ENCODE peak calls at places on chromosomes 7 and 10, in ten cellular contexts. One of them, this sample, is unnamed.

GRCh38 chr7:98186452-98187137 is 24.6 kb upstream of the BHLHA15 start:
- DNase-seq in prostate gland: no peak
- DNase-seq in transverse colon: no peak
- DNase-seq in stomach: no peak
- DNase-seq in IMR-90: peak; percentile 82
- DNase-seq in HepG2: no peak
- DNase-seq in heart left ventricle: no peak
- DNase-seq in spleen: no peak
- DNase-seq in uterus: no peak
- DNase-seq in tibial nerve: no peak
- DNase-seq in this sample: no peak

GRCh38 chr7:105244594-105244993 is 144.1 kb downstream of the SRPK2 start:
- DNase-seq in HepG2: no peak
- DNase-seq in transverse colon: no peak
- DNase-seq in stomach: no peak
- DNase-seq in tibial nerve: no peak
- DNase-seq in IMR-90: no peak
- DNase-seq in prostate gland: no peak
- DNase-seq in spleen: no peak
- DNase-seq in heart left ventricle: peak; percentile 69
- DNase-seq in uterus: no peak
- DNase-seq in this sample: no peak

GRCh38 chr10:80528185-80528700 is 9.5 kb upstream of the SH2D4B start:
- DNase-seq in IMR-90: no peak
- DNase-seq in transverse colon: no peak
- DNase-seq in spleen: no peak
- DNase-seq in stomach: no peak
- DNase-seq in heart left ventricle: no peak
- DNase-seq in uterus: no peak
- DNase-seq in HepG2: no peak
- DNase-seq in prostate gland: no peak
- DNase-seq in tibial nerve: no peak
- DNase-seq in this sample: no peak

GRCh38 chr7:117068511-117069155 is 115.3 kb downstream of the ST7 start:
- DNase-seq in HepG2: no peak
- DNase-seq in stomach: no peak
- DNase-seq in transverse colon: no peak
- DNase-seq in prostate gland: no peak
- DNase-seq in tibial nerve: no peak
- DNase-seq in heart left ventricle: no peak
- DNase-seq in uterus: no peak
- DNase-seq in spleen: no peak
- DNase-seq in IMR-90: no peak
- DNase-seq in this sample: peak; percentile 82

GRCh38 chr7:142438923-142439515 is 181.2 kb upstream of the PRSS58 start:
- DNase-seq in stomach: no peak
- DNase-seq in IMR-90: no peak
- DNase-seq in HepG2: no peak
- DNase-seq in transverse colon: peak; percentile 44
- DNase-seq in heart left ventricle: no peak
- DNase-seq in tibial nerve: no peak
- DNase-seq in spleen: no peak
- DNase-seq in uterus: no peak
- DNase-seq in prostate gland: no peak
- DNase-seq in this sample: no peak

GRCh38 chr7:31934551-31934950 is 135.7 kb downstream of the PDE1C start:
- DNase-seq in prostate gland: no peak
- DNase-seq in heart left ventricle: no peak
- DNase-seq in uterus: no peak
- DNase-seq in tibial nerve: no peak
- DNase-seq in IMR-90: no peak
- DNase-seq in HepG2: no peak
- DNase-seq in stomach: no peak
- DNase-seq in spleen: no peak
- DNase-seq in transverse colon: no peak
- DNase-seq in this sample: no peak

GRCh38 chr10:61733358-61733940 is 70.7 kb downstream of the CABCOCO1 start:
- DNase-seq in spleen: no peak
- DNase-seq in heart left ventricle: no peak
- DNase-seq in tibial nerve: no peak
- DNase-seq in transverse colon: no peak
- DNase-seq in prostate gland: peak; percentile 51
- DNase-seq in IMR-90: peak; percentile 64
- DNase-seq in uterus: peak; percentile 14
- DNase-seq in HepG2: peak; percentile 33
- DNase-seq in stomach: no peak
- DNase-seq in this sample: peak; percentile 6

GRCh38 chr10:112562122-112562521 is 115.1 kb downstream of the VTI1A start:
- DNase-seq in HepG2: peak; percentile 33
- DNase-seq in spleen: no peak
- DNase-seq in IMR-90: no peak
- DNase-seq in transverse colon: no peak
- DNase-seq in stomach: no peak
- DNase-seq in heart left ventricle: no peak
- DNase-seq in prostate gland: no peak
- DNase-seq in uterus: no peak
- DNase-seq in tibial nerve: no peak
- DNase-seq in this sample: no peak

GRCh38 chr10:29948971-29949370 is 110.4 kb downstream of the JCAD start:
- DNase-seq in IMR-90: no peak
- DNase-seq in spleen: no peak
- DNase-seq in HepG2: no peak
- DNase-seq in prostate gland: peak; percentile 63
- DNase-seq in uterus: no peak
- DNase-seq in transverse colon: no peak
- DNase-seq in stomach: no peak
- DNase-seq in heart left ventricle: no peak
- DNase-seq in tibial nerve: no peak
- DNase-seq in this sample: peak; percentile 76

GRCh38 chr7:101164071-101164840 is 1.1 kb downstream of the VGF start:
- DNase-seq in HepG2: no peak
- DNase-seq in spleen: peak; percentile 76
- DNase-seq in stomach: peak; percentile 34
- DNase-seq in transverse colon: no peak
- DNase-seq in heart left ventricle: no peak
- DNase-seq in prostate gland: no peak
- DNase-seq in uterus: no peak
- DNase-seq in tibial nerve: no peak
- DNase-seq in IMR-90: peak; percentile 65
- DNase-seq in this sample: peak; percentile 33
- H3K27ac ChIP-seq in HepG2: no peak overlapping the region
- H3K27ac ChIP-seq in spleen: no peak overlapping the region
- H3K27ac ChIP-seq in stomach: no peak overlapping the region
- H3K27ac ChIP-seq in transverse colon: no peak overlapping the region
- H3K27ac ChIP-seq in heart left ventricle: no peak overlapping the region
- H3K27ac ChIP-seq in prostate gland: no peak overlapping the region
- H3K27ac ChIP-seq in uterus: no peak overlapping the region
- H3K27ac ChIP-seq in tibial nerve: no peak overlapping the region
- H3K27ac ChIP-seq in IMR-90: no peak overlapping the region
- H3K27ac ChIP-seq in this sample: no peak overlapping the region

GRCh38 chr10:96512997-96513685 is 585 bp downstream of the TLL2 start:
- DNase-seq in spleen: no peak
- DNase-seq in heart left ventricle: no peak
- DNase-seq in tibial nerve: no peak
- DNase-seq in stomach: no peak
- DNase-seq in HepG2: no peak
- DNase-seq in uterus: no peak
- DNase-seq in transverse colon: no peak
- DNase-seq in IMR-90: peak; percentile 11
- DNase-seq in prostate gland: no peak
- DNase-seq in this sample: peak; percentile 30

GRCh38 chr10:96509017-96509641 is 4.6 kb downstream of the TLL2 start:
- DNase-seq in spleen: no peak
- DNase-seq in prostate gland: no peak
- DNase-seq in tibial nerve: no peak
- DNase-seq in stomach: no peak
- DNase-seq in IMR-90: peak; percentile 78
- DNase-seq in HepG2: no peak
- DNase-seq in heart left ventricle: no peak
- DNase-seq in uterus: no peak
- DNase-seq in transverse colon: no peak
- DNase-seq in this sample: no peak

GRCh38 chr10:96513686-96514551 is at the start of gene TLL2:
- DNase-seq in IMR-90: peak; percentile 84
- DNase-seq in heart left ventricle: peak; percentile 89
- DNase-seq in transverse colon: peak; percentile 87
- DNase-seq in uterus: peak; percentile 83
- DNase-seq in HepG2: peak; percentile 75
- DNase-seq in stomach: peak; percentile 90
- DNase-seq in tibial nerve: peak; percentile 63
- DNase-seq in spleen: peak; percentile 93
- DNase-seq in prostate gland: peak; percentile 87
- DNase-seq in this sample: peak; percentile 91

GRCh38 chr10:96511044-96511945 is 2.4 kb downstream of the TLL2 start:
- DNase-seq in stomach: peak; percentile 39
- DNase-seq in prostate gland: peak; percentile 36
- DNase-seq in IMR-90: peak; percentile 17
- DNase-seq in transverse colon: peak; percentile 49
- DNase-seq in tibial nerve: no peak
- DNase-seq in heart left ventricle: no peak
- DNase-seq in HepG2: peak; percentile 59
- DNase-seq in spleen: no peak
- DNase-seq in uterus: no peak
- DNase-seq in this sample: peak; percentile 43

DNA sequence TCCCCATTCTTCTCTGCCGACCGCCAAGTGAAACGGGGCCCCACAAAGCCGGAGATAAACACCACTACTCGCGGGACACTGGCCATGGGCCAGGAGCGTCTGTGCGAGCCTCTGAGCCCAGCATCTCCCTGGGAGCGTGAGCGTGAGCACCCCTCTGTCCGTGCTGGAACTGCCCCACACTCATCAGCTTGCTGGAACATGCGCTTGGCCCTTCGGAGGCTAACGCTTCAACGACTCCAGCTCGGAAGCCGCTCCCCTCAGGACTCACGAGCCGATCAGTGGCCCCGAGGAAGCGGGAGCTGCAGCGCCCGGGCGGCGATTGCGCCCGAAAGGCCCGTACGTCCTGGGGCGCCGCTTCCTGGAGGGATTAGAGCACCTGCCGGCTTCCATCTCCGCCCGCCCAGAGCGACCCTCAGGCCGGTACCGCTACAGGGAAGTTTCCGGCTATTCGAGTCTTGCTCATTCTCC is 1.2 kb downstream of the TLL2 start:
- DNase-seq in spleen: no peak
- DNase-seq in IMR-90: peak; percentile 12
- DNase-seq in tibial nerve: no peak
- DNase-seq in uterus: peak; percentile 28
- DNase-seq in heart left ventricle: peak; percentile 29
- DNase-seq in stomach: no peak
- DNase-seq in transverse colon: peak; percentile 27
- DNase-seq in prostate gland: no peak
- DNase-seq in HepG2: no peak
- DNase-seq in this sample: peak; percentile 58
- H3K4me3 ChIP-seq in spleen: peak overlapping the region; percentile 50
- H3K4me3 ChIP-seq in IMR-90: peak overlapping the region; percentile 32
- H3K4me3 ChIP-seq in tibial nerve: peak overlapping the region; percentile 37
- H3K4me3 ChIP-seq in uterus: peak overlapping the region; percentile 31
- H3K4me3 ChIP-seq in heart left ventricle: peak overlapping the region; percentile 61
- H3K4me3 ChIP-seq in stomach: peak overlapping the region; percentile 56
- H3K4me3 ChIP-seq in transverse colon: peak overlapping the region; percentile 38
- H3K4me3 ChIP-seq in prostate gland: peak overlapping the region; percentile 29
- H3K4me3 ChIP-seq in HepG2: peak overlapping the region; percentile 71
- H3K4me3 ChIP-seq in this sample: no peak overlapping the region

GRCh38 chr7:70782729-70783290 is 349.1 kb upstream of the GALNT17 start:
- DNase-seq in transverse colon: no peak
- DNase-seq in tibial nerve: no peak
- DNase-seq in uterus: no peak
- DNase-seq in prostate gland: no peak
- DNase-seq in IMR-90: no peak
- DNase-seq in spleen: no peak
- DNase-seq in HepG2: no peak
- DNase-seq in heart left ventricle: no peak
- DNase-seq in stomach: no peak
- DNase-seq in this sample: no peak
- TF ChIP-seq POLR2A in transverse colon: no peak
- TF ChIP-seq POLR2A in tibial nerve: no peak
- TF ChIP-seq POLR2A in uterus: no peak
- TF ChIP-seq POLR2A in prostate gland: no peak
- TF ChIP-seq POLR2A in IMR-90: no peak
- TF ChIP-seq POLR2A in spleen: no peak
- TF ChIP-seq POLR2A in HepG2: no peak
- TF ChIP-seq POLR2A in heart left ventricle: no peak
- TF ChIP-seq POLR2A in stomach: no peak
- TF ChIP-seq POLR2A in this sample: no peak

GRCh38 chr10:60309371-60309770 is 80.3 kb downstream of the ANK3 start:
- DNase-seq in transverse colon: no peak
- DNase-seq in tibial nerve: no peak
- DNase-seq in prostate gland: no peak
- DNase-seq in IMR-90: no peak
- DNase-seq in spleen: no peak
- DNase-seq in heart left ventricle: no peak
- DNase-seq in uterus: no peak
- DNase-seq in stomach: no peak
- DNase-seq in HepG2: no peak
- DNase-seq in this sample: no peak

GRCh38 chr10:60311821-60312220 is 77.9 kb downstream of the ANK3 start:
- DNase-seq in HepG2: no peak
- DNase-seq in uterus: no peak
- DNase-seq in heart left ventricle: no peak
- DNase-seq in tibial nerve: no peak
- DNase-seq in IMR-90: no peak
- DNase-seq in spleen: no peak
- DNase-seq in stomach: no peak
- DNase-seq in transverse colon: no peak
- DNase-seq in prostate gland: no peak
- DNase-seq in this sample: no peak

GRCh38 chr10:60309891-60310290 is 79.8 kb downstream of the ANK3 start:
- DNase-seq in IMR-90: no peak
- DNase-seq in stomach: no peak
- DNase-seq in spleen: no peak
- DNase-seq in tibial nerve: no peak
- DNase-seq in HepG2: no peak
- DNase-seq in heart left ventricle: no peak
- DNase-seq in uterus: no peak
- DNase-seq in transverse colon: no peak
- DNase-seq in prostate gland: no peak
- DNase-seq in this sample: no peak

GRCh38 chr10:60312818-60313588 is 76.7 kb downstream of the ANK3 start:
- DNase-seq in spleen: no peak
- DNase-seq in tibial nerve: no peak
- DNase-seq in transverse colon: no peak
- DNase-seq in prostate gland: no peak
- DNase-seq in IMR-90: peak; percentile 82
- DNase-seq in stomach: no peak
- DNase-seq in heart left ventricle: no peak
- DNase-seq in uterus: no peak
- DNase-seq in HepG2: no peak
- DNase-seq in this sample: no peak

DNA sequence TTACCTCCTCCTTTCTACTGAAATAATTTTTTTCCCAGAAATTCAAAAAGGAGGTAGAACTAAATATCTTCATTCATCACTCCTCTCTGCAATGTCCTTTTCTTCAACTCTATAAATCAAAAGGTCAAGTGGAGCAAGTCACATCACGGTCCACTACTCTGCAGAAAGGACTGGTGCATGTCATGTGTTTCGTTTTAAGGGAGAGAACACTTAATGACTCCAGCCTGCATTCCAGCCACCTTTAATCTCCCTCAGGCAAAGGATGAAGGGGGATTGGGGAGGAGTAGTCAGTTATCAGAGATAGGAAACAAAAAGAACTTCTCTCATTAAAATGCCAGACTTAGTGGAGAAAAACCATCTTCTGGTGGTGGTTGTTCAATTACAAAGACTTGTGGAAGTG is 78.9 kb downstream of the ANK3 start:
- DNase-seq in transverse colon: no peak
- DNase-seq in prostate gland: no peak
- DNase-seq in tibial nerve: no peak
- DNase-seq in spleen: no peak
- DNase-seq in heart left ventricle: no peak
- DNase-seq in HepG2: no peak
- DNase-seq in stomach: no peak
- DNase-seq in IMR-90: no peak
- DNase-seq in uterus: no peak
- DNase-seq in this sample: peak; percentile 43
- H3K27ac ChIP-seq in transverse colon: no peak overlapping the region
- H3K27ac ChIP-seq in prostate gland: no peak overlapping the region
- H3K27ac ChIP-seq in tibial nerve: peak overlapping the region; percentile 68
- H3K27ac ChIP-seq in spleen: no peak overlapping the region
- H3K27ac ChIP-seq in heart left ventricle: no peak overlapping the region
- H3K27ac ChIP-seq in HepG2: no peak overlapping the region
- H3K27ac ChIP-seq in stomach: no peak overlapping the region
- H3K27ac ChIP-seq in IMR-90: no peak overlapping the region
- H3K27ac ChIP-seq in uterus: no peak overlapping the region
- H3K27ac ChIP-seq in this sample: peak overlapping the region; percentile 77

This sample was measured in thyroid gland.